ENCODE peak calls at places on chromosomes 1 and 21, in seven cellular contexts. F is trophoblast cell, H is neuronal stem cell, Q is mesenchymal stem cell, L is H9, R is H1, J is IMR-90. W is an unnamed sample.

GRCh38 chr21:37322084-37322483 is 44.5 kb upstream of the DYRK1A start:
- DNase-seq in Q (no peak), H (no peak), F (no peak), J (no peak), R (no peak), L (no peak), W (no peak)

GRCh38 chr21:46599251-46599572 is 5.7 kb downstream of the S100B start:
- DNase-seq in F (peak; percentile 95), Q (peak; percentile 79), R (no peak), L (no peak), H (peak; percentile 45), J (peak; percentile 92), W (peak; percentile 51)

GRCh38 chr1:59199734-59200376 is 97.0 kb upstream of the FGGY start:
- DNase-seq in R (no peak), H (no peak), J (no peak), F (no peak), Q (no peak), L (no peak), W (no peak)

GRCh38 chr1:6331543-6332246 is 61.9 kb downstream of the ACOT7 start:
- DNase-seq in L (no peak), R (no peak), F (no peak), J (no peak), H (no peak), Q (no peak), W (no peak)

GRCh38 chr1:243693764-243694163 is 156.3 kb downstream of the AKT3 start:
- DNase-seq in L (no peak), Q (no peak), J (no peak), F (no peak), H (no peak), R (no peak), W (no peak)

GRCh38 chr21:41894922-41895557 is 15.9 kb upstream of the PRDM15 start:
- DNase-seq in L (no peak), F (peak; percentile 80), H (no peak), Q (peak; percentile 49), R (no peak), J (peak; percentile 91), W (peak; percentile 18)

GRCh38 chr1:1528639-1529267 is 11.7 kb downstream of the TMEM240 start:
- DNase-seq in H (no peak), F (no peak), Q (no peak), R (no peak), L (no peak), J (no peak), W (no peak)

GRCh38 chr1:186030453-186030852 is 296.3 kb downstream of the HMCN1 start:
- DNase-seq in J (no peak), L (no peak), R (no peak), H (no peak), Q (no peak), F (no peak), W (no peak)

GRCh38 chr1:39398278-39399010 is 93.0 kb upstream of the BMP8A start:
- DNase-seq in J (peak; percentile 98), F (peak; percentile 78), H (no peak), Q (peak; percentile 99), R (no peak), L (peak; percentile 43), W (peak; percentile 99)

GRCh38 chr1:241703001-241703400 is 50.9 kb downstream of the WDR64 start:
- DNase-seq in L (no peak), Q (no peak), F (peak; percentile 82), J (no peak), H (no peak), R (no peak), W (no peak)

GRCh38 chr1:212305342-212305741 is 20.1 kb downstream of the PPP2R5A start:
- DNase-seq in J (no peak), Q (no peak), L (no peak), H (no peak), R (no peak), F (no peak), W (no peak)

GRCh38 chr1:151060241-151061011 is at the start of gene MLLT11:
- DNase-seq in L (peak; percentile 89), R (peak; percentile 76), H (peak; percentile 85), F (peak; percentile 31), Q (peak; percentile 91), J (peak; percentile 69), W (peak; percentile 98)

GRCh38 chr1:109944541-109944940 is 33.9 kb downstream of the CSF1 start:
- DNase-seq in H (no peak), L (no peak), F (no peak), R (no peak), Q (no peak), J (no peak), W (no peak)

GRCh38 chr21:28877318-28877884 is 115.3 kb downstream of the LTN1 start:
- DNase-seq in J (no peak), R (no peak), L (no peak), Q (no peak), F (no peak), H (no peak), W (no peak)

GRCh38 chr1:67683736-67684525 is 1.1 kb upstream of the GADD45A start:
- DNase-seq in F (peak; percentile 29), J (peak; percentile 79), H (no peak), Q (peak; percentile 44), R (no peak), L (no peak), W (no peak)

GRCh38 chr1:212916395-212917133 is 33.8 kb upstream of the VASH2 start:
- DNase-seq in F (peak; percentile 29), Q (peak; percentile 18), J (peak; percentile 22), R (peak; percentile 69), H (peak; percentile 24), L (peak; percentile 82), W (peak; percentile 97)

GRCh38 chr21:14989359-14989758 is 75.4 kb downstream of the NRIP1 start:
- DNase-seq in L (no peak), R (no peak), Q (no peak), H (no peak), J (peak; percentile 77), F (no peak), W (no peak)
- H3K18ac ChIP-seq in L (no peak overlapping the region), R (no peak overlapping the region), Q (no peak overlapping the region), H (no peak overlapping the region), J (no peak overlapping the region), F (no peak overlapping the region), W (no peak overlapping the region)

GRCh38 chr1:228647523-228648444 is 87.5 kb upstream of the RHOU start:
- DNase-seq in L (peak; percentile 86), J (no peak), F (peak; percentile 82), H (peak; percentile 52), R (peak; percentile 78), Q (peak; percentile 67), W (peak; percentile 87)

GRCh38 chr1:228648647-228649383 is 86.5 kb upstream of the RHOU start:
- DNase-seq in H (no peak), Q (no peak), R (no peak), F (no peak), L (no peak), J (no peak), W (no peak)

GRCh38 chr1:228650946-228651345 is 84.3 kb upstream of the RHOU start:
- DNase-seq in F (no peak), Q (no peak), H (no peak), L (no peak), J (no peak), R (no peak), W (no peak)

GRCh38 chr1:228650141-228650540 is 85.1 kb upstream of the RHOU start:
- DNase-seq in R (peak; percentile 79), F (no peak), H (no peak), Q (no peak), J (no peak), L (peak; percentile 85), W (peak; percentile 77)

DNA sequence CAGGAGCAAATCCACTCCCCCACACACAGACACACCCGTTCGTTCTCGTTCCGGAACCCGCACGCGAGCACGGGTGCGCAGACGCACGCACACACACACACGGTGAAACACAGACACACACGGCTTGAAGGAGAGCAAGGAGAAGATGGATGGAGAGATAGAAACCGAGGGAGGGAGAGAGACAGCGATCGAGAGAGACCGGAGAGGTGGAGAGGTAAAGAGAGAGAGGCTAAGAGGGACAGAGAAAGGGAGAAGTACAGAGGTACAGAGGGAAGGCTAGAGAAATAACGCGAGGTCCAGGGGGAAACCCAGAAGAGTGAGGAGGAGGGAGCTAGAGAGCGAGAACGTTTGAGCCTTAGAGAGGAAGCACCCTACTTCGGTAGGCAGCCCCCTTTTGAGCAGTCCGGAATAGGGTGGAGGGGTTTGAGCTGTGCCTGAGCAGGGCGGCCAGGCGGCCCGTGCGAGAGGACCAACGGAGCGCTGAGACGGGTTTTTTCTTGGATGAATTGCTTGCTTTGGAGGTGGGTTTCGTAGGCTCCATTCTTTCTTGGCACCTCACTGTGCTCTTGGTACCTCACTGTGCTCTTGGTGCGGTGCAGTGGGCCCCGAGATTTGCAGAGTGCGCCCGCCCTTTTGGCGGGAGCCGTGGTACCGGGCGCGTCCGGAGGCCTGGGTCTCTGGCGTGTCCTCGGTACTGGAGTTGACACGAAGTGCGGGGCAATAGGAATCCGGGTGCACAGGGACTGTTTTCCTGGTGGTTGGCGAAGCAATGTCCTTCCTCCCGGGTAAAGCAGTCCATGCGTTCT is 88.4 kb upstream of the RHOU start:
- DNase-seq in Q (peak; percentile 81), L (peak; percentile 56), J (peak; percentile 39), F (peak; percentile 47), H (peak; percentile 27), R (peak; percentile 66), W (peak; percentile 77)
- H2BK120ac ChIP-seq in Q (peak overlapping the region; percentile 27), L (no peak overlapping the region), J (peak overlapping the region; percentile 32), F (no peak overlapping the region), H (no peak overlapping the region), R (no peak overlapping the region), W (no peak overlapping the region)

DNA sequence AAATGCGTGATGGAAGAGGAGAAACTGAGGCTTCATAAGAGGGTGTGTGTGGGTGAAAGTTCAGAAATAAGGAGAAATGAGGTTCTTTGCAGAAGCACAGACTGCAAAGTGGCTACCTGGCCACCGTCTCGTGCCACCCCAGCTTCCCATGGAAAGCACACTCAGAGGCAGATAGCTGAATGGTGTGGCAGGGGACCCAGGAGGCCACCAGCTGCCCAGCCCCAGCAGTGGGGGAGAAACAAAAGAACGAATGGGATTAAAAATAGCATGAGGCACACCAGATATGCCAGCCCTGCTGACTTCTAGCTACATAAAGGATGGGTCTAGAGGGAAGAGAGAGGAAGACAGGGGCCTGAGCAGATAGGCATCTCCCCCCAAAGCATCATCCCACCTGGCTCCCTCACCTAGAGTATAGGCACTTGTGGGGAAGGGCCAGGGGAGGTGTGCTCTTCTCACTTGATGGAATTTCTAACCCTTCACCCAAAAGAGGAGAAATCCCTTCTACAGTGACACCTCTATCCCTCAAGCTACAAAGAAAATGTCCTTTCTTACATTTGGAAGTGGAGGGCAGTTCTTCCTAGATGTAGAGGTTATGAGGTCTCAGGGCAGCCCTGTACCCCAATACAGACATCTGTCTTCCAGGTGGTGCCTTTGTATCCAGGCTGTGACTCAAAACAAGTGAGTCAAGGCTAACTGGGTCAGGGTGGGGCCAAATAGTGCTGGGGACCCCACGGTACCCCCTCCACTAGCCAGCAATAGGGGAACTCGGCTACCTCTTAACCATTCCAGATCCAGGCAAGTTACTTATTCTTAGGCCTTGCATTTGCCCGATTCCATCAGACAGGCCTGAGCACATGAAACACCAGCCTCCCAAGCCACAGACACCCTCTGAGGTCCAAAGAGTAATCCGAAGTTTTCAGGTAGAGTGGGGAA is 3.5 kb downstream of the HDGF start:
- DNase-seq in F (peak; percentile 18), L (no peak), Q (peak; percentile 40), R (no peak), H (no peak), J (no peak), W (peak; percentile 47)
- H3K18ac ChIP-seq in F (peak overlapping the region; percentile 86), L (peak overlapping the region; percentile 33), Q (peak overlapping the region; percentile 94), R (peak overlapping the region; percentile 96), H (peak overlapping the region; percentile 92), J (peak overlapping the region; percentile 74), W (peak overlapping the region; percentile 96)

GRCh38 chr1:170935231-170935630 is at the start of gene MROH9:
- DNase-seq in Q (no peak), J (no peak), L (no peak), H (no peak), F (peak; percentile 82), R (no peak), W (peak; percentile 15)

GRCh38 chr1:170938281-170938680 is 2.9 kb downstream of the MROH9 start:
- DNase-seq in Q (no peak), F (no peak), R (no peak), J (no peak), H (no peak), L (no peak), W (no peak)

GRCh38 chr1:170939476-170939875 is 4.1 kb downstream of the MROH9 start:
- DNase-seq in Q (no peak), L (no peak), H (no peak), F (no peak), J (no peak), R (no peak), W (no peak)
- H2BK120ac ChIP-seq in Q (no peak overlapping the region), L (no peak overlapping the region), H (no peak overlapping the region), F (no peak overlapping the region), J (no peak overlapping the region), R (no peak overlapping the region), W (no peak overlapping the region)